ENCODE peak calls at places on chromosomes 7 and 10, in five cellular contexts. B is head of caudate nucleus, W is A549, P is skeletal muscle cell, D is progenitor cell of endocrine pancreas. R is an unnamed sample.

GRCh38 chr7:3914385-3914784 is 613.3 kb downstream of the SDK1 start:
- DNase-seq in B (no peak), W (no peak), P (no peak), D (no peak), R (no peak)

GRCh38 chr7:125149151-125149550 is 219.5 kb upstream of the POT1 start:
- DNase-seq in B (no peak), W (no peak), P (no peak), D (no peak), R (no peak)

GRCh38 chr10:91422915-91423314 is 12.8 kb downstream of the HECTD2 start:
- DNase-seq in B (no peak), W (no peak), P (no peak), D (no peak), R (no peak)

GRCh38 chr10:87987206-87987605 is 123.8 kb downstream of the PTEN start:
- DNase-seq in B (no peak), W (no peak), P (no peak), D (no peak), R (no peak)

GRCh38 chr10:113069595-113069994 is 119.5 kb downstream of the TCF7L2 start:
- DNase-seq in B (no peak), W (no peak), P (no peak), D (no peak), R (no peak)

GRCh38 chr7:123789817-123790216 is 41.0 kb upstream of the WASL start:
- DNase-seq in B (no peak), W (no peak), P (no peak), D (no peak), R (no peak)

GRCh38 chr10:119807960-119808697 is 64.5 kb downstream of the MCMBP start:
- DNase-seq in B (no peak), W (no peak), P (peak; percentile 63), D (no peak), R (no peak)

GRCh38 chr7:107255602-107256001 is 86.8 kb downstream of the HBP1 start:
- DNase-seq in B (no peak), W (no peak), P (no peak), D (no peak), R (no peak)

GRCh38 chr7:113256883-113257531 is 138.7 kb upstream of the SMIM30 start:
- DNase-seq in B (no peak), W (no peak), P (no peak), D (no peak), R (no peak)

GRCh38 chr10:99364125-99364524 is 35.0 kb downstream of the CNNM1 start:
- DNase-seq in B (no peak), W (no peak), P (no peak), D (no peak), R (no peak)

GRCh38 chr7:78959471-78959870 is 494.0 kb downstream of the MAGI2 start:
- DNase-seq in B (no peak), W (no peak), P (no peak), D (no peak), R (no peak)

GRCh38 chr10:24531439-24531838 is 192.2 kb downstream of the ARHGAP21 start:
- DNase-seq in B (no peak), W (no peak), P (no peak), D (no peak), R (no peak)

GRCh38 chr10:100882681-100883321 is 30.0 kb upstream of the SLF2 start:
- DNase-seq in B (no peak), W (no peak), P (peak; percentile 60), D (no peak), R (no peak)

GRCh38 chr10:36096571-36096970 is 454.5 kb upstream of the FZD8 start:
- DNase-seq in B (no peak), W (no peak), P (no peak), D (no peak), R (no peak)

R was measured in posterior cingulate gyrus.